ENCODE peak calls at places on chromosomes 13 and 19, in five cellular contexts. One of them, this sample, is unnamed. For H3K36me3, the result is how much of the 10 kb centered on the place peaks cover.

GRCh38 chr13:69857188-69857821 is 250.3 kb upstream of the ATXN8OS start:
- DNase-seq in stomach: no peak
- DNase-seq in PC-3: peak
- DNase-seq in Panc1: peak
- DNase-seq in HCT116: peak
- DNase-seq in this sample: no peak

GRCh38 chr13:100442095-100442832 is 146.3 kb downstream of the GGACT start:
- DNase-seq in stomach: no peak
- DNase-seq in PC-3: no peak
- DNase-seq in Panc1: no peak
- DNase-seq in HCT116: no peak
- DNase-seq in this sample: no peak

GRCh38 chr19:50909240-50910070 is 1.7 kb downstream of the KLK4 start:
- DNase-seq in stomach: peak
- DNase-seq in PC-3: peak
- DNase-seq in Panc1: no peak
- DNase-seq in HCT116: peak
- DNase-seq in this sample: peak

GRCh38 chr13:112877976-112878955 is 90.7 kb upstream of the MCF2L start:
- DNase-seq in stomach: no peak
- DNase-seq in PC-3: no peak
- DNase-seq in Panc1: no peak
- DNase-seq in HCT116: no peak
- DNase-seq in this sample: no peak

GRCh38 chr13:36859259-36859658 is 40.2 kb downstream of the RFXAP start:
- DNase-seq in stomach: no peak
- DNase-seq in PC-3: no peak
- DNase-seq in Panc1: no peak
- DNase-seq in HCT116: no peak
- DNase-seq in this sample: no peak

GRCh38 chr19:52981329-52981728 is 18.6 kb upstream of the ZNF816 start:
- DNase-seq in stomach: no peak
- DNase-seq in PC-3: no peak
- DNase-seq in Panc1: no peak
- DNase-seq in HCT116: no peak
- DNase-seq in this sample: no peak

GRCh38 chr13:104008571-104009435 is 942.6 kb upstream of the SLC10A2 start:
- DNase-seq in stomach: no peak
- DNase-seq in PC-3: peak
- DNase-seq in Panc1: no peak
- DNase-seq in HCT116: no peak
- DNase-seq in this sample: peak

GRCh38 chr13:31424130-31424729 is 224.5 kb downstream of the B3GLCT start:
- DNase-seq in stomach: peak
- DNase-seq in PC-3: peak
- DNase-seq in Panc1: peak
- DNase-seq in HCT116: peak
- DNase-seq in this sample: peak

GRCh38 chr19:34282611-34283519 is 28.5 kb downstream of the GARRE1 start:
- DNase-seq in stomach: peak
- DNase-seq in PC-3: peak
- DNase-seq in Panc1: no peak
- DNase-seq in HCT116: no peak
- DNase-seq in this sample: no peak

DNA sequence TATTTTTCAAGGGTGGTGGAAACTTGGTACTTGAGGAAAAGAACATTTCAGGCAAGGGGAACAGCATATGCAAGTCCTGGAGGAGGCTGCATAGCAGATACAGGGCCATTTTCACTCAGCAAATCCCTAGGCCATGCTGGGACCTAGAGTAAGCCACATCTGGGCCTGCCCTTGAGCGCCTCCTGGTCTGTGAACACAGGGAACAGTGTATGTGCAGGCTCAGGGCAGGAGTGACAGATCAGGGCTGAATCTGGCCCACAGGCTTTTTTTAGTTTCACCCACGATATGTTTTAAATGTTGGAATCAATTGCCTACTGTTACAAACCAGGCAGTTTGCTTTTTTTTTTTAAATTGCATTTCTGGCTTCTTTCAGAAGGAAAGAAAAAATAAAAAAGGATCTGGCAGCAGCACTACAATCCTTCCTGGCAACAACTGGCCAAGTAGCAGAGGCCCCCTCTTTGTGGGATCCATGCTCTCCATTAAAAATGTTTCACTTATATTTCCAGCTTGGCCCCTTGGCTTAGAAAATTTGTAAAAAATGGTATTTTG is 1.4 kb upstream of the TMEM145 start:
- DNase-seq in stomach: no peak
- DNase-seq in PC-3: no peak
- DNase-seq in Panc1: no peak
- DNase-seq in HCT116: no peak
- DNase-seq in this sample: no peak
- H3K4me3 ChIP-seq in stomach: no peak
- H3K4me3 ChIP-seq in PC-3: no peak
- H3K4me3 ChIP-seq in Panc1: no peak
- H3K4me3 ChIP-seq in HCT116: no peak
- H3K4me3 ChIP-seq in this sample: no peak

DNA sequence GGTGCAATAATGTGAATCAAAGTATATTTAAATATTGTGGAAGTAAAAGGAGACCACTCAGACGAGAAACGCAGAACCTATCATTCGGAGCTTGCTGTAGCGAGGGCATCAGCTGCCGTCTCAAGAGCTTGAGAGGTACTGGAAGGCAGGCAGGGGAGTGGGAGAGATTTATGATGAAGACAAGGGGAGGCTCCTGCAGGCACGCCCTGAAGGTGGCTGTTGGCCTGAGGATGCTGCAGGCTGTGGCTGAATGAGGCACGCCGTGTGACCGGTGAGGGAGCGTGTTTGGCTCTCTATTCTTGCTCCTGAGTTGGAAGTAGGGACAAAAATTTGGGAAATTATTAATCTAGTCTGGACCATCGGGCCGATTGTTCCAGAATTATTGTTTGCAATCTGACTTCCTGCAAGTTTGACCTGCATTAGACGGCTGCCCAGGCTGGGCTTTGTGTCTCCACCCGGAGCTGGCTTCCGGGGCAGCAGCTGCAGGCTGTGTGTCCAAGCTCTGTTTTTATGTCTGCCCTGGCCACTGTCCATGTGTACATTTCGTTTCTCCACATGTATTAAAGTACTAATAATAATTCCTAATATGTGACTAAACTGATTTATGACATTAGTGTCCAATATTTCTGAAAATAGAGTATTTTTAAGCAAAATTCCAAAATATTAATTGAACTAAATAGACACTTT is 91.1 kb upstream of the ANKRD10 start:
- DNase-seq in stomach: peak
- DNase-seq in PC-3: no peak
- DNase-seq in Panc1: no peak
- DNase-seq in HCT116: no peak
- DNase-seq in this sample: peak
- TF ChIP-seq CTCF in stomach: no peak
- TF ChIP-seq CTCF in PC-3: no peak
- TF ChIP-seq CTCF in Panc1: no peak
- TF ChIP-seq CTCF in HCT116: no peak
- TF ChIP-seq CTCF in this sample: no peak

DNA sequence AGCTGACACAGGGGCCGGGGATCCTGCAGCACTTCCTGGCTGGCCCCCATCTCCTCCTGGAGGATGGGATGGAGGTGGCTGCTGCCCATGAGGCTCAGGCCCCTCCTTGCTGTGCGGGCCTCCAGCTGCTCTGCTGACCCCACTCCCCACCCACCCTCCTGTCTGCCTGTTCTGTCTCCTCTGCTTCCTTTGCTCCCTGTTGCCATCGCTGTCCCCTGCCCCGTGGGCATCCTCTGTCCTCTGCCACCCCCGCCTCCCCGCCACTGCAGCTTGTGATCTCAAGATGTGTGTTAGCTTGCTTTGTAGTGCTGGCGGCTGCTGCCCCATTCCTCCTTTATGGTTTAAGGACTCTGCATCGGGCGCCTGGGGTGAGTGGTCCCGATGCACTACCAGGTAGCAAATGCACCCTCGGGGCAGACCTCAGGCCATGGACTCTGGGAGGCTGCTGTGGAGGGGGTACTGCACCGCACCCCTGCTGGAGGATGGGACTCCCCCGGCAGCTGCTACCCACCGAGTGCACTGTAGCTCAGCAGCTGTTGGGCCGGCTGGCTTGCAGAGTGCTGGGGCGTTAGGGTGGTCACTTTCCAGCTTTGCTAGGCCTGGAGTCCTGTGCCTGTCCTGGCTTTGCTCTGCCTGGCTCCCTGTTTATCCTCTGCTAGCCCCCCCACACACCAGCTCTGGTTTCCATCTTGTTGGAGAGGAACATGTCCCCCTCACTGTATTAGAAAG is 15.8 kb upstream of the C19orf33 start:
- DNase-seq in stomach: no peak
- DNase-seq in PC-3: no peak
- DNase-seq in Panc1: no peak
- DNase-seq in HCT116: no peak
- DNase-seq in this sample: no peak
- H3K36me3 ChIP-seq in stomach: half or more
- H3K36me3 ChIP-seq in PC-3: under half
- H3K36me3 ChIP-seq in Panc1: under half
- H3K36me3 ChIP-seq in HCT116: half or more
- H3K36me3 ChIP-seq in this sample: under half

GRCh38 chr19:42078538-42079275 is 2.7 kb downstream of the ZNF574 start:
- DNase-seq in stomach: no peak
- DNase-seq in PC-3: no peak
- DNase-seq in Panc1: no peak
- DNase-seq in HCT116: no peak
- DNase-seq in this sample: no peak
- H3K4me3 ChIP-seq in stomach: no peak
- H3K4me3 ChIP-seq in PC-3: no peak
- H3K4me3 ChIP-seq in Panc1: no peak
- H3K4me3 ChIP-seq in HCT116: no peak
- H3K4me3 ChIP-seq in this sample: no peak

GRCh38 chr19:57558525-57558924 is 1.1 kb downstream of the ZNF550 start:
- DNase-seq in stomach: no peak
- DNase-seq in PC-3: peak
- DNase-seq in Panc1: no peak
- DNase-seq in HCT116: no peak
- DNase-seq in this sample: peak
- TF ChIP-seq CTCF in stomach: no peak
- TF ChIP-seq CTCF in PC-3: peak
- TF ChIP-seq CTCF in Panc1: no peak
- TF ChIP-seq CTCF in HCT116: no peak
- TF ChIP-seq CTCF in this sample: no peak

DNA sequence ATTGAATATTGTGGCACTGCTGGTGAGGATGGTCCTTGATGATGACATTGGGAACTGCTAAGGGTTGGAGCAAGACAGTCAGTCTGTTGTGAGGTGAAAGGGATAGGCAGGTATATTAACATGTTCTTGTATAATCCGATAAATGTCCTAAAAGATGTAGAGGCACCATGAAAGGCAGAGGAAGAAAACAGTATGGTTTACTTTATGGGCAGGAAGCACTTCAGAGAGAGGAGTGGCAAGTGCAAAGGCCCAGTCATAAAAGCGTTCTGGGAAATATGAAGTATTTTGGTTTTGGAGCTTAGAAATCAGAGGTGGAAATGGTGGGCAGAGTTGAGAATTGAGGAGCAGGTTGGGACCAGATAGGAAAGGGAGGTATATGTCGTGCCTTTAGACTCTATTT is 9.5 kb downstream of the NUP58 start:
- DNase-seq in stomach: no peak
- DNase-seq in PC-3: no peak
- DNase-seq in Panc1: no peak
- DNase-seq in HCT116: no peak
- DNase-seq in this sample: no peak
- H3K36me3 ChIP-seq in stomach: half or more
- H3K36me3 ChIP-seq in PC-3: under half
- H3K36me3 ChIP-seq in Panc1: under half
- H3K36me3 ChIP-seq in HCT116: half or more
- H3K36me3 ChIP-seq in this sample: under half

GRCh38 chr19:2544576-2545415 is 68.9 kb downstream of the GADD45B start:
- DNase-seq in stomach: no peak
- DNase-seq in PC-3: no peak
- DNase-seq in Panc1: no peak
- DNase-seq in HCT116: no peak
- DNase-seq in this sample: no peak

GRCh38 chr19:2548966-2549365 is 73.0 kb downstream of the GADD45B start:
- DNase-seq in stomach: no peak
- DNase-seq in PC-3: no peak
- DNase-seq in Panc1: no peak
- DNase-seq in HCT116: no peak
- DNase-seq in this sample: no peak

GRCh38 chr19:2547033-2547680 is 71.2 kb downstream of the GADD45B start:
- DNase-seq in stomach: no peak
- DNase-seq in PC-3: no peak
- DNase-seq in Panc1: no peak
- DNase-seq in HCT116: no peak
- DNase-seq in this sample: no peak

GRCh38 chr19:2547721-2548120 is 71.8 kb downstream of the GADD45B start:
- DNase-seq in stomach: no peak
- DNase-seq in PC-3: no peak
- DNase-seq in Panc1: no peak
- DNase-seq in HCT116: no peak
- DNase-seq in this sample: no peak

GRCh38 chr19:2546128-2547032 is 70.5 kb downstream of the GADD45B start:
- DNase-seq in stomach: peak
- DNase-seq in PC-3: no peak
- DNase-seq in Panc1: no peak
- DNase-seq in HCT116: no peak
- DNase-seq in this sample: peak
- H3K4me3 ChIP-seq in stomach: peak
- H3K4me3 ChIP-seq in PC-3: no peak
- H3K4me3 ChIP-seq in Panc1: no peak
- H3K4me3 ChIP-seq in HCT116: no peak
- H3K4me3 ChIP-seq in this sample: no peak

DNA sequence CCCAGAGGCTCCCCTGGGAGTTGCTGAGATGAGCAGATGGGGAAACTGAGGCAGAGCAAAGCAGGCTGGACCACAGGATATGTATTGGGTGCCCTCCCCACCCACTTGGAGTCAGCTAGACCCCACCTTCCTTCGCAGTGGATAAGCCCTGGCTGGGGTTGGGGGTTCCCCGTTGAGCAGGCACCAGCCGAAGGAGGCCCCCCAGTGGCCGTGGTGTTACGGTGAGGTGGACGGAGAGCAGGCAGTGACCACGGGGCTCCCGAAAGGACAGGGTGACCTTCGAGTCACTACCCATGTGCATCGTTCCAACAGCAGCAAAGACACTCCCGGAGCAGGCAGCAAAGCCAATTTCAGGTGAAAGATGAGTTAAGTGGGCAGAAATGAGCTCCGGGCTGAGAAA is 62.4 kb upstream of the ADGRE5 start:
- DNase-seq in stomach: no peak
- DNase-seq in PC-3: no peak
- DNase-seq in Panc1: no peak
- DNase-seq in HCT116: no peak
- DNase-seq in this sample: no peak
- TF ChIP-seq CTCF in stomach: no peak
- TF ChIP-seq CTCF in PC-3: peak
- TF ChIP-seq CTCF in Panc1: no peak
- TF ChIP-seq CTCF in HCT116: peak
- TF ChIP-seq CTCF in this sample: peak

GRCh38 chr13:29524176-29524575 is 71.3 kb downstream of the SLC7A1 start:
- DNase-seq in stomach: no peak
- DNase-seq in PC-3: no peak
- DNase-seq in Panc1: no peak
- DNase-seq in HCT116: no peak
- DNase-seq in this sample: no peak
- H3K36me3 ChIP-seq in stomach: half or more
- H3K36me3 ChIP-seq in PC-3: under half
- H3K36me3 ChIP-seq in Panc1: under half
- H3K36me3 ChIP-seq in HCT116: under half
- H3K36me3 ChIP-seq in this sample: under half

This sample was measured in brain microvascular endothelial cell.